ENCODE peak calls at places on chromosomes 5 and 9, in seven cellular contexts. One of them, this sample, is unnamed.

GRCh38 chr9:103942652-103943051 is 151.5 kb upstream of the SMC2 start:
- DNase-seq in chondrocyte: no peak
- DNase-seq in activated B cell treated with CpG ODN at 0.5 μM for 24 hours: no peak
- DNase-seq in activated CD8-positive, alpha-beta T cell treated with anti-CD3 and anti-CD28 coated beads for 36 hours: no peak
- DNase-seq in MM.1S: no peak
- DNase-seq in H9: no peak
- DNase-seq in fibroblast of lung: no peak
- DNase-seq in this sample: no peak

GRCh38 chr9:70085241-70085640 is 41.6 kb downstream of the MAMDC2 start:
- DNase-seq in chondrocyte: no peak
- DNase-seq in activated B cell treated with CpG ODN at 0.5 μM for 24 hours: no peak
- DNase-seq in activated CD8-positive, alpha-beta T cell treated with anti-CD3 and anti-CD28 coated beads for 36 hours: no peak
- DNase-seq in MM.1S: no peak
- DNase-seq in H9: no peak
- DNase-seq in fibroblast of lung: peak; percentile 51
- DNase-seq in this sample: no peak

GRCh38 chr9:16146661-16147060 is 593.8 kb downstream of the CCDC171 start:
- DNase-seq in chondrocyte: no peak
- DNase-seq in activated B cell treated with CpG ODN at 0.5 μM for 24 hours: no peak
- DNase-seq in activated CD8-positive, alpha-beta T cell treated with anti-CD3 and anti-CD28 coated beads for 36 hours: no peak
- DNase-seq in MM.1S: no peak
- DNase-seq in H9: no peak
- DNase-seq in fibroblast of lung: no peak
- DNase-seq in this sample: no peak

GRCh38 chr9:70110194-70111041 is 66.8 kb downstream of the MAMDC2 start:
- DNase-seq in chondrocyte: no peak
- DNase-seq in activated B cell treated with CpG ODN at 0.5 μM for 24 hours: no peak
- DNase-seq in activated CD8-positive, alpha-beta T cell treated with anti-CD3 and anti-CD28 coated beads for 36 hours: peak; percentile 21
- DNase-seq in MM.1S: peak; percentile 65
- DNase-seq in H9: no peak
- DNase-seq in fibroblast of lung: peak; percentile 64
- DNase-seq in this sample: no peak

GRCh38 chr5:79697222-79698164 is 7.9 kb downstream of the CMYA5 start:
- DNase-seq in chondrocyte: no peak
- DNase-seq in activated B cell treated with CpG ODN at 0.5 μM for 24 hours: no peak
- DNase-seq in activated CD8-positive, alpha-beta T cell treated with anti-CD3 and anti-CD28 coated beads for 36 hours: no peak
- DNase-seq in MM.1S: no peak
- DNase-seq in H9: no peak
- DNase-seq in fibroblast of lung: peak; percentile 85
- DNase-seq in this sample: peak; percentile 22

GRCh38 chr9:20054734-20055133 is 265.9 kb upstream of the SLC24A2 start:
- DNase-seq in chondrocyte: no peak
- DNase-seq in activated B cell treated with CpG ODN at 0.5 μM for 24 hours: no peak
- DNase-seq in activated CD8-positive, alpha-beta T cell treated with anti-CD3 and anti-CD28 coated beads for 36 hours: no peak
- DNase-seq in MM.1S: no peak
- DNase-seq in H9: no peak
- DNase-seq in fibroblast of lung: no peak
- DNase-seq in this sample: no peak

GRCh38 chr9:38358390-38359296 is 33.9 kb upstream of the ALDH1B1 start:
- DNase-seq in chondrocyte: no peak
- DNase-seq in activated B cell treated with CpG ODN at 0.5 μM for 24 hours: no peak
- DNase-seq in activated CD8-positive, alpha-beta T cell treated with anti-CD3 and anti-CD28 coated beads for 36 hours: no peak
- DNase-seq in MM.1S: no peak
- DNase-seq in H9: no peak
- DNase-seq in fibroblast of lung: peak; percentile 43
- DNase-seq in this sample: no peak

GRCh38 chr9:22170162-22170932 is 161.2 kb upstream of the CDKN2B start:
- DNase-seq in chondrocyte: no peak
- DNase-seq in activated B cell treated with CpG ODN at 0.5 μM for 24 hours: no peak
- DNase-seq in activated CD8-positive, alpha-beta T cell treated with anti-CD3 and anti-CD28 coated beads for 36 hours: no peak
- DNase-seq in MM.1S: no peak
- DNase-seq in H9: no peak
- DNase-seq in fibroblast of lung: peak; percentile 74
- DNase-seq in this sample: no peak

GRCh38 chr5:37723147-37723961 is 116.5 kb downstream of the GDNF start:
- DNase-seq in chondrocyte: no peak
- DNase-seq in activated B cell treated with CpG ODN at 0.5 μM for 24 hours: no peak
- DNase-seq in activated CD8-positive, alpha-beta T cell treated with anti-CD3 and anti-CD28 coated beads for 36 hours: peak; percentile 31
- DNase-seq in MM.1S: no peak
- DNase-seq in H9: peak; percentile 57
- DNase-seq in fibroblast of lung: peak; percentile 71
- DNase-seq in this sample: no peak

GRCh38 chr5:77851229-77852067 is 75.3 kb upstream of the TBCA start:
- DNase-seq in chondrocyte: no peak
- DNase-seq in activated B cell treated with CpG ODN at 0.5 μM for 24 hours: peak; percentile 29
- DNase-seq in activated CD8-positive, alpha-beta T cell treated with anti-CD3 and anti-CD28 coated beads for 36 hours: no peak
- DNase-seq in MM.1S: no peak
- DNase-seq in H9: peak; percentile 43
- DNase-seq in fibroblast of lung: peak; percentile 40
- DNase-seq in this sample: peak; percentile 45

GRCh38 chr9:73133921-73134407 is 17.7 kb upstream of the ANXA1 start:
- DNase-seq in chondrocyte: no peak
- DNase-seq in activated B cell treated with CpG ODN at 0.5 μM for 24 hours: no peak
- DNase-seq in activated CD8-positive, alpha-beta T cell treated with anti-CD3 and anti-CD28 coated beads for 36 hours: no peak
- DNase-seq in MM.1S: peak; percentile 55
- DNase-seq in H9: no peak
- DNase-seq in fibroblast of lung: no peak
- DNase-seq in this sample: no peak

GRCh38 chr9:37911271-37911681 is 7.3 kb upstream of the SLC25A51 start:
- DNase-seq in chondrocyte: no peak
- DNase-seq in activated B cell treated with CpG ODN at 0.5 μM for 24 hours: no peak
- DNase-seq in activated CD8-positive, alpha-beta T cell treated with anti-CD3 and anti-CD28 coated beads for 36 hours: no peak
- DNase-seq in MM.1S: no peak
- DNase-seq in H9: no peak
- DNase-seq in fibroblast of lung: no peak
- DNase-seq in this sample: no peak

GRCh38 chr9:88920645-88921044 is 70.6 kb upstream of the S1PR3 start:
- DNase-seq in chondrocyte: no peak
- DNase-seq in activated B cell treated with CpG ODN at 0.5 μM for 24 hours: no peak
- DNase-seq in activated CD8-positive, alpha-beta T cell treated with anti-CD3 and anti-CD28 coated beads for 36 hours: no peak
- DNase-seq in MM.1S: no peak
- DNase-seq in H9: no peak
- DNase-seq in fibroblast of lung: no peak
- DNase-seq in this sample: no peak

GRCh38 chr9:129344623-129345495 is 166.8 kb upstream of the IER5L start:
- DNase-seq in chondrocyte: no peak
- DNase-seq in activated B cell treated with CpG ODN at 0.5 μM for 24 hours: no peak
- DNase-seq in activated CD8-positive, alpha-beta T cell treated with anti-CD3 and anti-CD28 coated beads for 36 hours: no peak
- DNase-seq in MM.1S: no peak
- DNase-seq in H9: no peak
- DNase-seq in fibroblast of lung: no peak
- DNase-seq in this sample: no peak

GRCh38 chr9:89207026-89207425 is 28.4 kb upstream of the SHC3 start:
- DNase-seq in chondrocyte: no peak
- DNase-seq in activated B cell treated with CpG ODN at 0.5 μM for 24 hours: no peak
- DNase-seq in activated CD8-positive, alpha-beta T cell treated with anti-CD3 and anti-CD28 coated beads for 36 hours: no peak
- DNase-seq in MM.1S: no peak
- DNase-seq in H9: no peak
- DNase-seq in fibroblast of lung: no peak
- DNase-seq in this sample: no peak

GRCh38 chr9:134061688-134062371 is 6.0 kb downstream of the BRD3 start:
- DNase-seq in chondrocyte: peak; percentile 86
- DNase-seq in activated B cell treated with CpG ODN at 0.5 μM for 24 hours: no peak
- DNase-seq in activated CD8-positive, alpha-beta T cell treated with anti-CD3 and anti-CD28 coated beads for 36 hours: no peak
- DNase-seq in MM.1S: no peak
- DNase-seq in H9: peak; percentile 27
- DNase-seq in fibroblast of lung: no peak
- DNase-seq in this sample: no peak

GRCh38 chr5:145917288-145917687 is 19.1 kb upstream of the SH3RF2 start:
- DNase-seq in chondrocyte: no peak
- DNase-seq in activated B cell treated with CpG ODN at 0.5 μM for 24 hours: no peak
- DNase-seq in activated CD8-positive, alpha-beta T cell treated with anti-CD3 and anti-CD28 coated beads for 36 hours: no peak
- DNase-seq in MM.1S: no peak
- DNase-seq in H9: no peak
- DNase-seq in fibroblast of lung: peak; percentile 58
- DNase-seq in this sample: no peak

GRCh38 chr5:28165116-28165515 is 1126.7 kb upstream of the CDH9 start:
- DNase-seq in chondrocyte: no peak
- DNase-seq in activated B cell treated with CpG ODN at 0.5 μM for 24 hours: no peak
- DNase-seq in activated CD8-positive, alpha-beta T cell treated with anti-CD3 and anti-CD28 coated beads for 36 hours: no peak
- DNase-seq in MM.1S: no peak
- DNase-seq in H9: no peak
- DNase-seq in fibroblast of lung: peak; percentile 42
- DNase-seq in this sample: no peak

GRCh38 chr5:67133781-67134180 is 62.8 kb downstream of the CD180 start:
- DNase-seq in chondrocyte: no peak
- DNase-seq in activated B cell treated with CpG ODN at 0.5 μM for 24 hours: no peak
- DNase-seq in activated CD8-positive, alpha-beta T cell treated with anti-CD3 and anti-CD28 coated beads for 36 hours: no peak
- DNase-seq in MM.1S: no peak
- DNase-seq in H9: no peak
- DNase-seq in fibroblast of lung: peak; percentile 8
- DNase-seq in this sample: no peak

GRCh38 chr9:8486095-8486494 is 686.5 kb upstream of the DMAC1 start:
- DNase-seq in chondrocyte: no peak
- DNase-seq in activated B cell treated with CpG ODN at 0.5 μM for 24 hours: no peak
- DNase-seq in activated CD8-positive, alpha-beta T cell treated with anti-CD3 and anti-CD28 coated beads for 36 hours: peak; percentile 12
- DNase-seq in MM.1S: no peak
- DNase-seq in H9: peak; percentile 62
- DNase-seq in fibroblast of lung: peak; percentile 32
- DNase-seq in this sample: no peak

GRCh38 chr5:151499636-151500035 is 52.2 kb downstream of the SLC36A1 start:
- DNase-seq in chondrocyte: no peak
- DNase-seq in activated B cell treated with CpG ODN at 0.5 μM for 24 hours: no peak
- DNase-seq in activated CD8-positive, alpha-beta T cell treated with anti-CD3 and anti-CD28 coated beads for 36 hours: no peak
- DNase-seq in MM.1S: no peak
- DNase-seq in H9: no peak
- DNase-seq in fibroblast of lung: no peak
- DNase-seq in this sample: no peak

GRCh38 chr5:151495330-151495729 is 47.9 kb downstream of the SLC36A1 start:
- DNase-seq in chondrocyte: no peak
- DNase-seq in activated B cell treated with CpG ODN at 0.5 μM for 24 hours: no peak
- DNase-seq in activated CD8-positive, alpha-beta T cell treated with anti-CD3 and anti-CD28 coated beads for 36 hours: no peak
- DNase-seq in MM.1S: no peak
- DNase-seq in H9: no peak
- DNase-seq in fibroblast of lung: no peak
- DNase-seq in this sample: no peak

GRCh38 chr5:151496041-151496484 is 48.7 kb downstream of the SLC36A1 start:
- DNase-seq in chondrocyte: no peak
- DNase-seq in activated B cell treated with CpG ODN at 0.5 μM for 24 hours: no peak
- DNase-seq in activated CD8-positive, alpha-beta T cell treated with anti-CD3 and anti-CD28 coated beads for 36 hours: no peak
- DNase-seq in MM.1S: no peak
- DNase-seq in H9: peak; percentile 83
- DNase-seq in fibroblast of lung: peak; percentile 35
- DNase-seq in this sample: no peak

GRCh38 chr5:151498395-151499155 is 51.2 kb downstream of the SLC36A1 start:
- DNase-seq in chondrocyte: no peak
- DNase-seq in activated B cell treated with CpG ODN at 0.5 μM for 24 hours: no peak
- DNase-seq in activated CD8-positive, alpha-beta T cell treated with anti-CD3 and anti-CD28 coated beads for 36 hours: no peak
- DNase-seq in MM.1S: no peak
- DNase-seq in H9: no peak
- DNase-seq in fibroblast of lung: no peak
- DNase-seq in this sample: no peak

DNA sequence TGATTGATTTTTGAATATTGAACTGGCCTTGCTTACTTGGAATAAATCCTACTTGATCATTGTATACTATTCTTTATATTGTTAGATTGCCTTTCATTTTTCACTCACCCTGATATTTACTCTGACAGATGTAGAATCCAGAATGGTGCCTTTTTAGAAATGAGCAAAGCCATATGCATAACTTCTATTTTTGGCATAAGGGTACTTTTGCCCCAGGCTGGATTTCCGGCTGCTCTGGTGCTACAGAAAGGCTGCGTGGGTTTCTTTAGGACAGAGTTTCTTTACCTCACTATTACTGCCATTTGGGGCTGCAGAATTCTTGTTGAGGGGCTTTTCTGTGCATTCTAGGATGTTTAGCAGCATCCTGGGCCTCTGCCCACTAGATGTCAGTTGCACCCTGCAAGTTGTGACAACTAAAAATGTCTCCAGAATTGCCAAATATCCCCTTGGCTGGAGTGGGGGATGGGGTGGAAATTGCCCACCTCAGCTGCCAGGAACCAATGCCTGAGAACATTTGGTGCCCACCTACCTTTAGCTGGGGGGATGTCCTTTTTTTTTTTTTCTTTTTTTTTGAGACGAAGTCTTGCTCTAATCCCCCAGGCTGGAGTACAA is 50.1 kb downstream of the SLC36A1 start:
- DNase-seq in chondrocyte: no peak
- DNase-seq in activated B cell treated with CpG ODN at 0.5 μM for 24 hours: no peak
- DNase-seq in activated CD8-positive, alpha-beta T cell treated with anti-CD3 and anti-CD28 coated beads for 36 hours: no peak
- DNase-seq in MM.1S: no peak
- DNase-seq in H9: no peak
- DNase-seq in fibroblast of lung: no peak
- DNase-seq in this sample: no peak
- TF ChIP-seq CTCF in chondrocyte: peak; percentile 57
- TF ChIP-seq CTCF in activated B cell treated with CpG ODN at 0.5 μM for 24 hours: no peak
- TF ChIP-seq CTCF in activated CD8-positive, alpha-beta T cell treated with anti-CD3 and anti-CD28 coated beads for 36 hours: no peak
- TF ChIP-seq CTCF in MM.1S: no peak
- TF ChIP-seq CTCF in H9: no peak
- TF ChIP-seq CTCF in fibroblast of lung: no peak
- TF ChIP-seq CTCF in this sample: no peak

GRCh38 chr9:101727621-101728524 is 10.6 kb downstream of the GRIN3A start:
- DNase-seq in chondrocyte: no peak
- DNase-seq in activated B cell treated with CpG ODN at 0.5 μM for 24 hours: no peak
- DNase-seq in activated CD8-positive, alpha-beta T cell treated with anti-CD3 and anti-CD28 coated beads for 36 hours: peak; percentile 14
- DNase-seq in MM.1S: peak; percentile 27
- DNase-seq in H9: peak; percentile 48
- DNase-seq in fibroblast of lung: no peak
- DNase-seq in this sample: peak; percentile 29
- TF ChIP-seq CTCF in chondrocyte: peak; percentile 71
- TF ChIP-seq CTCF in activated B cell treated with CpG ODN at 0.5 μM for 24 hours: no peak
- TF ChIP-seq CTCF in activated CD8-positive, alpha-beta T cell treated with anti-CD3 and anti-CD28 coated beads for 36 hours: peak; percentile 33
- TF ChIP-seq CTCF in MM.1S: peak; percentile 63
- TF ChIP-seq CTCF in H9: peak; percentile 62
- TF ChIP-seq CTCF in fibroblast of lung: peak; percentile 53
- TF ChIP-seq CTCF in this sample: peak; percentile 50

GRCh38 chr9:116234091-116234490 is 80.5 kb downstream of the PAPPA start:
- DNase-seq in chondrocyte: no peak
- DNase-seq in activated B cell treated with CpG ODN at 0.5 μM for 24 hours: no peak
- DNase-seq in activated CD8-positive, alpha-beta T cell treated with anti-CD3 and anti-CD28 coated beads for 36 hours: no peak
- DNase-seq in MM.1S: no peak
- DNase-seq in H9: no peak
- DNase-seq in fibroblast of lung: peak; percentile 98
- DNase-seq in this sample: no peak
- TF ChIP-seq CTCF in chondrocyte: no peak
- TF ChIP-seq CTCF in activated B cell treated with CpG ODN at 0.5 μM for 24 hours: no peak
- TF ChIP-seq CTCF in activated CD8-positive, alpha-beta T cell treated with anti-CD3 and anti-CD28 coated beads for 36 hours: no peak
- TF ChIP-seq CTCF in MM.1S: no peak
- TF ChIP-seq CTCF in H9: no peak
- TF ChIP-seq CTCF in fibroblast of lung: no peak
- TF ChIP-seq CTCF in this sample: no peak

DNA sequence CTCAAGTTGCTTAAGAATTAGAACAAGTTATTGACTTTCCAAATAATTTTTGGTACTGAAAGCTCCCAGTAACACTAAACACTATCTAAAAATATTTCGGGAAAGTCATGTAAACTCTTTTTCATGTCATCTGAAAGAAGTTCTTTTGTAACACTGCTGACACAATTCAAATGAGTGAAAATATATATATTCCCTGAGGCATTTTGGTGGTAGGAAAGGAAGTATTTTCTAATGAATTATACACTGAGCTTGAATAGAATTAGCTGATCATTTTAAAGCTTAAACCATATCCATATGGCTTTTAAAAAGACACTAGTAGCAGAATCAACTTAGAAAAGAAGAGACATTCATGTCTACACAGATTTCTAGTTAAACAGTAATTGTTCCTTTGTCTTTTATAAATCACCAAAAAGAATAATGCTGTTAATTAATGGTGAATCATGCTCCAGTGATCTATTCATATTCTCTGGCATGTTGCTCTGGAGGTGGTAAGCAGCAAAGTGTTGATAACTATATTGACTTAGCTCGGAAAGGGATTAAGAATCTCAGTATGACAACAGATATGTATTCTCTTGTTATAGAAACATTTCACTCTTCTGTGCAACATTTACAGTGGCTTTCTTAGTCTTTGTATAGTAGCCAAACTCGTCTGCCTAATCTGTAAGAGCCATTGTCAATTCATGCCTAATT is 27.4 kb upstream of the RFX3 start:
- DNase-seq in chondrocyte: no peak
- DNase-seq in activated B cell treated with CpG ODN at 0.5 μM for 24 hours: no peak
- DNase-seq in activated CD8-positive, alpha-beta T cell treated with anti-CD3 and anti-CD28 coated beads for 36 hours: no peak
- DNase-seq in MM.1S: no peak
- DNase-seq in H9: no peak
- DNase-seq in fibroblast of lung: no peak
- DNase-seq in this sample: no peak
- TF ChIP-seq CTCF in chondrocyte: no peak
- TF ChIP-seq CTCF in activated B cell treated with CpG ODN at 0.5 μM for 24 hours: no peak
- TF ChIP-seq CTCF in activated CD8-positive, alpha-beta T cell treated with anti-CD3 and anti-CD28 coated beads for 36 hours: no peak
- TF ChIP-seq CTCF in MM.1S: no peak
- TF ChIP-seq CTCF in H9: no peak
- TF ChIP-seq CTCF in fibroblast of lung: no peak
- TF ChIP-seq CTCF in this sample: no peak